ENCODE peak calls at places on chromosomes 12 and 14, in ten cellular contexts. One of them, this sample, is unnamed.

GRCh38 chr12:97005612-97006011 is 98.6 kb downstream of the NEDD1 start:
- DNase-seq in foreskin keratinocyte: no peak
- DNase-seq in IMR-90: no peak
- DNase-seq in NCI-H2081: no peak
- DNase-seq in stimulated activated CD8-positive, alpha-beta memory T cell treated with anti-CD3 and anti-CD28 coated beads, Interleukin-4, amount 100 ng/mL, for 4 hours: no peak
- DNase-seq in Calu3: no peak
- DNase-seq in NCI-H2029: no peak
- DNase-seq in caudate nucleus: no peak
- DNase-seq in HEK293T: no peak
- DNase-seq in T47D: no peak
- DNase-seq in this sample: no peak

GRCh38 chr12:57389033-57389432 is 41.8 kb downstream of the R3HDM2 start:
- DNase-seq in T47D: no peak
- DNase-seq in NCI-H2029: no peak
- DNase-seq in caudate nucleus: no peak
- DNase-seq in IMR-90: peak
- DNase-seq in HEK293T: no peak
- DNase-seq in NCI-H2081: no peak
- DNase-seq in foreskin keratinocyte: peak
- DNase-seq in stimulated activated CD8-positive, alpha-beta memory T cell treated with anti-CD3 and anti-CD28 coated beads, Interleukin-4, amount 100 ng/mL, for 4 hours: no peak
- DNase-seq in Calu3: no peak
- DNase-seq in this sample: peak

GRCh38 chr14:24086193-24086955 is 7.7 kb upstream of the PCK2 start:
- DNase-seq in foreskin keratinocyte: no peak
- DNase-seq in NCI-H2081: no peak
- DNase-seq in caudate nucleus: no peak
- DNase-seq in IMR-90: no peak
- DNase-seq in HEK293T: no peak
- DNase-seq in stimulated activated CD8-positive, alpha-beta memory T cell treated with anti-CD3 and anti-CD28 coated beads, Interleukin-4, amount 100 ng/mL, for 4 hours: no peak
- DNase-seq in NCI-H2029: no peak
- DNase-seq in Calu3: no peak
- DNase-seq in T47D: no peak
- DNase-seq in this sample: no peak

GRCh38 chr12:43063642-43064041 is 474.1 kb upstream of the PRICKLE1 start:
- DNase-seq in NCI-H2029: no peak
- DNase-seq in T47D: no peak
- DNase-seq in foreskin keratinocyte: no peak
- DNase-seq in HEK293T: no peak
- DNase-seq in caudate nucleus: no peak
- DNase-seq in IMR-90: peak
- DNase-seq in Calu3: no peak
- DNase-seq in stimulated activated CD8-positive, alpha-beta memory T cell treated with anti-CD3 and anti-CD28 coated beads, Interleukin-4, amount 100 ng/mL, for 4 hours: no peak
- DNase-seq in NCI-H2081: no peak
- DNase-seq in this sample: peak

GRCh38 chr14:71754422-71755095 is 177.7 kb upstream of the RGS6 start:
- DNase-seq in foreskin keratinocyte: no peak
- DNase-seq in Calu3: no peak
- DNase-seq in caudate nucleus: no peak
- DNase-seq in NCI-H2081: no peak
- DNase-seq in T47D: no peak
- DNase-seq in NCI-H2029: no peak
- DNase-seq in HEK293T: no peak
- DNase-seq in stimulated activated CD8-positive, alpha-beta memory T cell treated with anti-CD3 and anti-CD28 coated beads, Interleukin-4, amount 100 ng/mL, for 4 hours: no peak
- DNase-seq in IMR-90: no peak
- DNase-seq in this sample: no peak

GRCh38 chr12:114709112-114709511 is 25.1 kb upstream of the TBX3 start:
- DNase-seq in NCI-H2081: no peak
- DNase-seq in IMR-90: no peak
- DNase-seq in Calu3: no peak
- DNase-seq in foreskin keratinocyte: no peak
- DNase-seq in HEK293T: no peak
- DNase-seq in T47D: no peak
- DNase-seq in caudate nucleus: no peak
- DNase-seq in NCI-H2029: no peak
- DNase-seq in stimulated activated CD8-positive, alpha-beta memory T cell treated with anti-CD3 and anti-CD28 coated beads, Interleukin-4, amount 100 ng/mL, for 4 hours: no peak
- DNase-seq in this sample: no peak

GRCh38 chr14:34299360-34299759 is 162.7 kb downstream of the SPTSSA start:
- DNase-seq in Calu3: no peak
- DNase-seq in T47D: no peak
- DNase-seq in caudate nucleus: no peak
- DNase-seq in NCI-H2029: no peak
- DNase-seq in stimulated activated CD8-positive, alpha-beta memory T cell treated with anti-CD3 and anti-CD28 coated beads, Interleukin-4, amount 100 ng/mL, for 4 hours: no peak
- DNase-seq in foreskin keratinocyte: no peak
- DNase-seq in NCI-H2081: no peak
- DNase-seq in IMR-90: no peak
- DNase-seq in HEK293T: no peak
- DNase-seq in this sample: no peak

GRCh38 chr12:3047961-3048360 is 29.2 kb upstream of the TSPAN9 start:
- DNase-seq in caudate nucleus: no peak
- DNase-seq in IMR-90: no peak
- DNase-seq in stimulated activated CD8-positive, alpha-beta memory T cell treated with anti-CD3 and anti-CD28 coated beads, Interleukin-4, amount 100 ng/mL, for 4 hours: no peak
- DNase-seq in NCI-H2029: peak
- DNase-seq in NCI-H2081: no peak
- DNase-seq in T47D: no peak
- DNase-seq in Calu3: no peak
- DNase-seq in foreskin keratinocyte: no peak
- DNase-seq in HEK293T: no peak
- DNase-seq in this sample: no peak

GRCh38 chr12:67052981-67053380 is 216.2 kb upstream of the CAND1 start:
- DNase-seq in NCI-H2029: no peak
- DNase-seq in IMR-90: no peak
- DNase-seq in T47D: no peak
- DNase-seq in NCI-H2081: no peak
- DNase-seq in HEK293T: no peak
- DNase-seq in foreskin keratinocyte: peak
- DNase-seq in Calu3: no peak
- DNase-seq in caudate nucleus: no peak
- DNase-seq in stimulated activated CD8-positive, alpha-beta memory T cell treated with anti-CD3 and anti-CD28 coated beads, Interleukin-4, amount 100 ng/mL, for 4 hours: no peak
- DNase-seq in this sample: no peak

GRCh38 chr14:50839048-50839447 is 8.1 kb upstream of the NIN start:
- DNase-seq in IMR-90: peak
- DNase-seq in stimulated activated CD8-positive, alpha-beta memory T cell treated with anti-CD3 and anti-CD28 coated beads, Interleukin-4, amount 100 ng/mL, for 4 hours: no peak
- DNase-seq in Calu3: no peak
- DNase-seq in HEK293T: no peak
- DNase-seq in NCI-H2029: no peak
- DNase-seq in caudate nucleus: no peak
- DNase-seq in NCI-H2081: no peak
- DNase-seq in foreskin keratinocyte: no peak
- DNase-seq in T47D: no peak
- DNase-seq in this sample: no peak

GRCh38 chr12:121789800-121790748 is 3.4 kb downstream of the RHOF start:
- DNase-seq in foreskin keratinocyte: no peak
- DNase-seq in Calu3: peak
- DNase-seq in T47D: no peak
- DNase-seq in IMR-90: peak
- DNase-seq in caudate nucleus: no peak
- DNase-seq in NCI-H2081: no peak
- DNase-seq in HEK293T: no peak
- DNase-seq in NCI-H2029: no peak
- DNase-seq in stimulated activated CD8-positive, alpha-beta memory T cell treated with anti-CD3 and anti-CD28 coated beads, Interleukin-4, amount 100 ng/mL, for 4 hours: peak
- DNase-seq in this sample: no peak

GRCh38 chr12:127774828-127775227 is 492.1 kb upstream of the TMEM132C start:
- DNase-seq in NCI-H2081: no peak
- DNase-seq in caudate nucleus: no peak
- DNase-seq in stimulated activated CD8-positive, alpha-beta memory T cell treated with anti-CD3 and anti-CD28 coated beads, Interleukin-4, amount 100 ng/mL, for 4 hours: no peak
- DNase-seq in T47D: no peak
- DNase-seq in foreskin keratinocyte: no peak
- DNase-seq in IMR-90: no peak
- DNase-seq in NCI-H2029: no peak
- DNase-seq in HEK293T: no peak
- DNase-seq in Calu3: no peak
- DNase-seq in this sample: no peak

GRCh38 chr14:64549805-64550538 is at the start of gene PPP1R36:
- DNase-seq in caudate nucleus: no peak
- DNase-seq in HEK293T: no peak
- DNase-seq in NCI-H2081: peak
- DNase-seq in IMR-90: no peak
- DNase-seq in NCI-H2029: peak
- DNase-seq in foreskin keratinocyte: no peak
- DNase-seq in Calu3: peak
- DNase-seq in stimulated activated CD8-positive, alpha-beta memory T cell treated with anti-CD3 and anti-CD28 coated beads, Interleukin-4, amount 100 ng/mL, for 4 hours: no peak
- DNase-seq in T47D: no peak
- DNase-seq in this sample: peak